ENCODE peak calls at places on chromosome 13, in eight cellular contexts. D is left ventricle myocardium inferior; C is stomach; B is effector memory CD4-positive, alpha-beta T cell; Q is trophoblast cell; E is uterus; N is ovary; W is neuronal stem cell. I is an unnamed sample. For H3K4me1 and H3K36me3, the result is how much of the 10 kb centered on the place peaks cover.

GRCh38 chr13:73198888-73199497 is 140.2 kb downstream of the KLF5 start:
- DNase-seq in C (no peak), D (no peak), B (no peak), E (no peak), N (no peak), Q (peak), W (no peak), I (no peak)

GRCh38 chr13:109135018-109135417 is 505.6 kb downstream of the MYO16 start:
- DNase-seq in E (no peak), D (no peak), Q (no peak), B (no peak), C (no peak), W (no peak), N (no peak), I (no peak)

GRCh38 chr13:39263531-39263930 is 225.3 kb downstream of the NHLRC3 start:
- DNase-seq in C (no peak), Q (no peak), E (no peak), B (no peak), D (no peak), W (no peak), N (no peak), I (no peak)

GRCh38 chr13:97386832-97387486 is 47.0 kb upstream of the RAP2A start:
- DNase-seq in W (no peak), C (no peak), Q (peak), N (no peak), D (no peak), B (no peak), E (no peak), I (no peak)

GRCh38 chr13:20131057-20131832 is 29.6 kb downstream of the GJA3 start:
- DNase-seq in C (no peak), E (no peak), Q (no peak), D (no peak), N (no peak), W (no peak), B (no peak), I (no peak)

GRCh38 chr13:42258747-42259146 is 13.2 kb upstream of the AKAP11 start:
- DNase-seq in Q (no peak), E (no peak), B (no peak), C (no peak), N (no peak), D (no peak), W (no peak), I (no peak)

GRCh38 chr13:108266316-108266936 is 3.1 kb upstream of the TNFSF13B start:
- DNase-seq in C (no peak), E (no peak), N (no peak), W (no peak), B (no peak), Q (no peak), D (no peak), I (no peak)

GRCh38 chr13:49935171-49936084 is 712 bp downstream of the SPRYD7 start:
- DNase-seq in Q (peak), C (peak), N (no peak), W (peak), B (no peak), E (no peak), D (peak), I (peak)

DNA sequence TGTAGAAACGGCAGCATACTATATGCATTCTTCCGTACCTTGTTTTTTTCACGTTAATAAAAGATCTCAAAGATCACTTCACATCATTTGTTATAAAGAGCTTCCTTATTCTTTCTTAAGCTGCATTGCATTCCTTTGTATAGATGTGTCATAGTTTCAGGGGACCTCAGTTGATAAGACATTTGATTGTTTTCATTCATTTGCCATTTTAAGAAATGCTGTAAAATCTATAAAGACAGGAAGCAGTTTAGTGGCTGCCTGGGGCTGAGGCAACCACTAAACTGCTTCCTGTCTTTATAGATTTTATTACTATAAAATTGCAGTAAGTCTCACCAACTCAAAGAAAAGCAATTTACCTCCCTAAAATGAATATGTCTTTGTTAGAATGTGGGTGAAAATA is 59.4 kb downstream of the ZDHHC20 start:
- DNase-seq in D (no peak), B (no peak), Q (no peak), C (no peak), W (no peak), N (no peak), E (no peak), I (no peak)
- H3K4me1 ChIP-seq in D (under half), B (under half), Q (under half), C (under half), W (under half), N (under half), E (under half), I (under half)

GRCh38 chr13:23350009-23350408 is 83.5 kb downstream of the SACS start:
- DNase-seq in E (no peak), N (no peak), B (no peak), D (no peak), W (no peak), Q (peak), C (no peak), I (no peak)
- H3K36me3 ChIP-seq in E (under half), N (under half), B (under half), D (under half), W (half or more), Q (under half), C (under half), I (under half)

DNA sequence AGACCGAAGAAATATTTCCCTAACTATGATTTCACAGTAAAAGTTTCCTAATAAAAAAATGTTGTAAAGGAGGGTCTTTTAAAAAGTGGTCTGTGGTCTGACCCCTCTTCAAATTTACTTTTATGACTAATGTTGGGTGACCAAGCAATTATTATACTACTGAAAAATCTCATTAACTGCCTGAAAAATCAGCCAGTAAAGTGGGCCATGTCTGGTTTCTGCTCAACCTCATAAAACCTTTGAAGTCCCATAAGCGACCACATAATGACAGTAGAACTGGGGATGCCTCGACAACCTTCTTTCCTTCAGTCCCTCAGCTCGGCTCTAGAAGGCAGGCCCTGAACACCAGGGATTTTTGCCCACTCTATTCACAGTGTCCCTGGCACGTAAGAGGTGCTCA is 434.3 kb downstream of the EFNB2 start:
- DNase-seq in C (no peak), B (no peak), W (no peak), N (no peak), Q (no peak), E (no peak), D (no peak), I (no peak)
- H3K4me3 ChIP-seq in C (no peak), B (no peak), W (no peak), N (no peak), Q (no peak), E (no peak), D (no peak), I (no peak)

GRCh38 chr13:46124967-46125933 is 20.4 kb upstream of the CPB2 start:
- DNase-seq in N (no peak), C (no peak), B (no peak), E (no peak), Q (peak), D (no peak), W (no peak), I (no peak)
- H3K4me1 ChIP-seq in N (under half), C (under half), B (under half), E (under half), Q (under half), D (under half), W (under half), I (under half)

GRCh38 chr13:77749481-77749880 is 52.0 kb downstream of the SLAIN1 start:
- DNase-seq in N (no peak), C (no peak), Q (no peak), W (peak), B (no peak), E (no peak), D (no peak), I (no peak)
- H3K36me3 ChIP-seq in N (under half), C (under half), Q (under half), W (half or more), B (under half), E (under half), D (under half), I (under half)

DNA sequence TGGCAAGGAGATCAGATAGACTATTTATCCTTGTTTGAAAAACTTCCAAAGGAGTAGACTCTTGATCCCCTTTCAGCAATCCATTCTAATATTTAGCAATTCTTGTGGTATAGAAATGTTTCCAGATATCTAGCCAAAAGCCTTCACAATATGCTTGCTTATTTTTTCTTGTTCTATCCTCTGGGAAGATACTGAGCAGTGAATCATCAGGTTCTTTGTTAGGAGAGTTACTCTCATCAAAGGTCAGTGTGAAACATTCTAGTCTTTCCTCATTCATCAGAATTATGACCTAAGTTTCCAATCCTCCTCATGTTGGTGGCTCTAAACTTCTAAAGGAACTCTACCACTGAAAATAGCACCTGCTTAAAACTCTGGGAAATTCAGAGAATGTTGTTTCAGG is 3.9 kb downstream of the GPC6 start:
- DNase-seq in N (no peak), E (no peak), W (no peak), D (no peak), B (no peak), Q (no peak), C (no peak), I (no peak)
- H3K4me3 ChIP-seq in N (no peak), E (no peak), W (no peak), D (no peak), B (no peak), Q (no peak), C (no peak), I (no peak)

I was measured in tibial artery.